ENCODE peak calls at places on chromosomes 7 and 10, in ten cellular contexts. V is left ventricle myocardium superior; A is activated CD4-positive, alpha-beta T cell treated with anti-CD3 and anti-CD28 coated beads, Interleukin-2, amount 10 ng/mL, durations not matched to agents 7 days and 5 days; H is BJ; F is GM19239; G is mucosa of gallbladder; K is GM13977; L is HS-27A; N is kidney tubule cell; B is CD14-positive monocyte. W is an unnamed sample.

GRCh38 chr10:73940634-73941221 is 29.8 kb downstream of the PLAU start:
- DNase-seq in V (peak; percentile 94), A (peak; percentile 84), H (no peak), F (peak; percentile 76), G (peak; percentile 86), K (peak; percentile 86), L (peak; percentile 39), N (peak; percentile 79), B (peak; percentile 83), W (peak; percentile 92)

GRCh38 chr7:116236020-116236630 is 25.8 kb downstream of the TES start:
- DNase-seq in V (peak; percentile 27), A (peak; percentile 69), H (no peak), F (no peak), G (peak; percentile 56), K (peak; percentile 27), L (no peak), N (peak; percentile 40), B (no peak), W (no peak)

GRCh38 chr7:29955799-29956476 is 33.7 kb downstream of the SCRN1 start:
- DNase-seq in V (no peak), A (peak; percentile 33), H (no peak), F (peak; percentile 41), G (no peak), K (peak; percentile 48), L (no peak), N (no peak), B (peak; percentile 81), W (peak; percentile 57)

GRCh38 chr10:47233631-47234030 is 66.4 kb upstream of the GDF10 start:
- DNase-seq in V (no peak), A (no peak), H (no peak), F (no peak), G (no peak), K (no peak), L (no peak), N (no peak), B (no peak), W (no peak)

GRCh38 chr10:26573674-26574073 is 123.8 kb upstream of the PDSS1 start:
- DNase-seq in V (no peak), A (no peak), H (no peak), F (no peak), G (no peak), K (no peak), L (no peak), N (no peak), B (no peak), W (no peak)

GRCh38 chr7:74656421-74656910 is 1.1 kb upstream of the GTF2I start:
- DNase-seq in V (peak; percentile 72), A (peak; percentile 58), H (no peak), F (no peak), G (peak; percentile 58), K (peak; percentile 36), L (no peak), N (peak; percentile 38), B (no peak), W (no peak)

GRCh38 chr7:36604801-36605200 is 119.5 kb downstream of the AOAH start:
- DNase-seq in V (no peak), A (no peak), H (no peak), F (no peak), G (no peak), K (no peak), L (no peak), N (peak; percentile 95), B (no peak), W (no peak)

GRCh38 chr10:111473361-111473760 is 396.5 kb downstream of the ADRA2A start:
- DNase-seq in V (no peak), A (no peak), H (no peak), F (no peak), G (no peak), K (no peak), L (no peak), N (no peak), B (no peak), W (no peak)

GRCh38 chr10:87636313-87636915 is 23.3 kb upstream of the PAPSS2 start:
- DNase-seq in V (no peak), A (no peak), H (no peak), F (no peak), G (no peak), K (no peak), L (no peak), N (peak; percentile 91), B (no peak), W (no peak)

GRCh38 chr7:128094686-128095085 is 63.4 kb upstream of the LRRC4 start:
- DNase-seq in V (no peak), A (no peak), H (no peak), F (no peak), G (no peak), K (no peak), L (no peak), N (no peak), B (no peak), W (no peak)

GRCh38 chr7:1062296-1063294 is 18.2 kb downstream of the GPR146 start:
- DNase-seq in V (no peak), A (no peak), H (no peak), F (peak; percentile 88), G (no peak), K (peak; percentile 92), L (no peak), N (no peak), B (no peak), W (no peak)

GRCh38 chr7:39644170-39644569 is 20.8 kb downstream of the RALA start:
- DNase-seq in V (no peak), A (no peak), H (no peak), F (no peak), G (no peak), K (no peak), L (no peak), N (peak; percentile 50), B (no peak), W (no peak)

GRCh38 chr7:133331861-133332260 is 79.0 kb downstream of the EXOC4 start:
- DNase-seq in V (no peak), A (no peak), H (no peak), F (no peak), G (no peak), K (no peak), L (no peak), N (no peak), B (no peak), W (no peak)

GRCh38 chr10:43225787-43226153 is 41.1 kb downstream of the RASGEF1A start:
- DNase-seq in V (peak; percentile 19), A (no peak), H (no peak), F (no peak), G (no peak), K (no peak), L (no peak), N (no peak), B (peak; percentile 44), W (peak; percentile 13)

GRCh38 chr10:36086976-36087726 is 445.1 kb upstream of the FZD8 start:
- DNase-seq in V (no peak), A (no peak), H (no peak), F (no peak), G (no peak), K (no peak), L (no peak), N (peak; percentile 38), B (no peak), W (no peak)

GRCh38 chr10:6348091-6348862 is 145.5 kb downstream of the PFKFB3 start:
- DNase-seq in V (peak; percentile 60), A (peak; percentile 92), H (peak; percentile 20), F (peak; percentile 50), G (peak; percentile 46), K (peak; percentile 74), L (no peak), N (peak; percentile 86), B (peak; percentile 91), W (peak; percentile 65)

GRCh38 chr10:32795598-32796183 is 162.3 kb downstream of the ITGB1 start:
- DNase-seq in V (no peak), A (peak; percentile 25), H (no peak), F (peak; percentile 15), G (no peak), K (peak; percentile 24), L (no peak), N (peak; percentile 47), B (no peak), W (no peak)

GRCh38 chr7:28315565-28316420 is 96.5 kb upstream of the CREB5 start:
- DNase-seq in V (no peak), A (no peak), H (peak; percentile 37), F (no peak), G (no peak), K (no peak), L (no peak), N (no peak), B (no peak), W (no peak)

GRCh38 chr7:5607958-5608656 is 173.4 kb downstream of the RNF216 start:
- DNase-seq in V (no peak), A (no peak), H (no peak), F (no peak), G (no peak), K (no peak), L (no peak), N (no peak), B (no peak), W (no peak)

GRCh38 chr10:69494626-69495558 is 43.6 kb downstream of the TSPAN15 start:
- DNase-seq in V (peak; percentile 26), A (no peak), H (no peak), F (no peak), G (no peak), K (no peak), L (no peak), N (no peak), B (no peak), W (peak; percentile 35)

GRCh38 chr7:82050134-82050533 is 280.3 kb upstream of the HGF start:
- DNase-seq in V (no peak), A (no peak), H (peak; percentile 71), F (no peak), G (no peak), K (no peak), L (peak; percentile 23), N (peak; percentile 89), B (no peak), W (no peak)

GRCh38 chr7:80372415-80372814 is 139.4 kb downstream of the GNAT3 start:
- DNase-seq in V (no peak), A (no peak), H (no peak), F (no peak), G (no peak), K (no peak), L (peak; percentile 62), N (peak; percentile 22), B (no peak), W (no peak)

GRCh38 chr10:81806842-81807241 is 68.2 kb upstream of the NRG3 start:
- DNase-seq in V (no peak), A (no peak), H (no peak), F (no peak), G (no peak), K (no peak), L (no peak), N (no peak), B (no peak), W (no peak)

GRCh38 chr10:77111611-77112550 is 525.7 kb downstream of the KCNMA1 start:
- DNase-seq in V (no peak), A (peak; percentile 28), H (peak; percentile 70), F (peak; percentile 21), G (no peak), K (peak; percentile 56), L (peak; percentile 41), N (peak; percentile 82), B (no peak), W (no peak)

GRCh38 chr7:131111-132094 is 61.0 kb upstream of the FAM20C start:
- DNase-seq in V (peak; percentile 82), A (no peak), H (no peak), F (no peak), G (peak; percentile 40), K (no peak), L (no peak), N (no peak), B (no peak), W (peak; percentile 73)

GRCh38 chr7:128415217-128415785 is 5.5 kb upstream of the IMPDH1 start:
- DNase-seq in V (no peak), A (no peak), H (no peak), F (no peak), G (no peak), K (no peak), L (no peak), N (no peak), B (no peak), W (no peak)

W was measured in lower lobe of right lung.